ENCODE peak calls at places on chromosomes 7 and 10, in eight cellular contexts. I, L, Q, A, E, B, C and J are unnamed samples.

GRCh38 chr10:62587011-62587410 is 212.8 kb downstream of the ZNF365 start:
- DNase-seq in A (no peak), L (no peak), E (no peak), Q (no peak), B (no peak), I (no peak), C (peak; percentile 33), J (no peak)

GRCh38 chr10:4011136-4011812 is 226.3 kb upstream of the KLF6 start:
- DNase-seq in A (no peak), C (no peak), L (no peak), Q (no peak), E (no peak), I (no peak), B (no peak), J (peak; percentile 5)

GRCh38 chr10:73812662-73813061 is 1.3 kb upstream of the NDST2 start:
- DNase-seq in C (no peak), Q (no peak), B (no peak), I (no peak), L (no peak), E (no peak), A (no peak), J (no peak)

GRCh38 chr7:37942934-37943610 is 22.6 kb downstream of the EPDR1 start:
- DNase-seq in E (no peak), B (peak; percentile 47), Q (no peak), C (no peak), A (no peak), L (peak; percentile 80), I (peak; percentile 24), J (no peak)

GRCh38 chr10:110597476-110597875 is 30.0 kb downstream of the SMC3 start:
- DNase-seq in C (no peak), B (no peak), A (no peak), L (no peak), Q (no peak), E (no peak), I (no peak), J (no peak)

GRCh38 chr7:101754432-101755159 is 62.8 kb upstream of the CUX1 start:
- DNase-seq in C (peak; percentile 49), L (no peak), Q (peak; percentile 58), E (no peak), B (peak; percentile 28), A (no peak), I (no peak), J (no peak)

GRCh38 chr10:16626697-16627096 is 105.0 kb upstream of the C1QL3 start:
- DNase-seq in A (no peak), L (no peak), I (no peak), E (no peak), Q (no peak), B (no peak), C (no peak), J (no peak)

GRCh38 chr7:110095372-110096052 is 995.4 kb upstream of the LRRN3 start:
- DNase-seq in L (no peak), Q (no peak), C (no peak), I (no peak), A (no peak), B (no peak), E (no peak), J (no peak)

GRCh38 chr7:69095649-69096048 is 502.6 kb upstream of the AUTS2 start:
- DNase-seq in L (no peak), Q (no peak), E (no peak), C (no peak), B (no peak), I (no peak), A (no peak), J (no peak)

GRCh38 chr7:28955723-28956607 is 2.2 kb downstream of the TRIL start:
- DNase-seq in C (peak; percentile 66), Q (peak; percentile 53), L (peak; percentile 85), B (peak; percentile 69), E (peak; percentile 85), I (no peak), A (no peak), J (no peak)

GRCh38 chr7:115087437-115087836 is 165.5 kb downstream of the MDFIC start:
- DNase-seq in L (no peak), B (peak; percentile 36), A (no peak), I (no peak), E (no peak), Q (no peak), C (peak; percentile 79), J (no peak)

GRCh38 chr7:30912021-30912420 is 368 bp downstream of the AQP1 start:
- DNase-seq in C (no peak), A (no peak), I (no peak), Q (no peak), E (no peak), B (no peak), L (no peak), J (no peak)

GRCh38 chr7:124059375-124059774 is 26.5 kb upstream of the TMEM229A start:
- DNase-seq in A (no peak), L (no peak), B (no peak), E (no peak), Q (peak; percentile 93), C (no peak), I (no peak), J (no peak)

GRCh38 chr10:28139138-28139537 is 140.3 kb upstream of the ODAD2 start:
- DNase-seq in L (no peak), E (no peak), Q (no peak), A (no peak), B (no peak), I (no peak), C (peak; percentile 25), J (no peak)

GRCh38 chr7:93547716-93548115 is 26.8 kb downstream of the CALCR start:
- DNase-seq in A (no peak), L (no peak), Q (no peak), B (no peak), E (no peak), C (no peak), I (no peak), J (no peak)

GRCh38 chr7:2203551-2204300 is 29.0 kb downstream of the MAD1L1 start:
- DNase-seq in Q (no peak), A (no peak), E (peak; percentile 29), I (no peak), C (no peak), B (peak; percentile 71), L (no peak), J (no peak)

GRCh38 chr10:14543048-14543903 is 212.6 kb upstream of the FRMD4A start:
- DNase-seq in Q (peak; percentile 33), A (peak; percentile 55), I (no peak), C (peak; percentile 20), B (no peak), E (no peak), L (no peak), J (no peak)

GRCh38 chr7:75762350-75762917 is 9.6 kb downstream of the CCL26 start:
- DNase-seq in E (no peak), L (no peak), B (no peak), C (peak; percentile 88), I (peak; percentile 62), A (peak; percentile 51), Q (peak; percentile 67), J (no peak)

GRCh38 chr7:5420108-5420840 is 3.4 kb downstream of the TNRC18 start:
- DNase-seq in L (peak; percentile 44), B (no peak), E (no peak), Q (no peak), A (peak; percentile 48), I (no peak), C (peak; percentile 52), J (no peak)

GRCh38 chr10:14592026-14592425 is 182.7 kb downstream of the FAM107B start:
- DNase-seq in A (no peak), E (no peak), Q (no peak), B (no peak), L (no peak), C (no peak), I (no peak), J (no peak)

DNA sequence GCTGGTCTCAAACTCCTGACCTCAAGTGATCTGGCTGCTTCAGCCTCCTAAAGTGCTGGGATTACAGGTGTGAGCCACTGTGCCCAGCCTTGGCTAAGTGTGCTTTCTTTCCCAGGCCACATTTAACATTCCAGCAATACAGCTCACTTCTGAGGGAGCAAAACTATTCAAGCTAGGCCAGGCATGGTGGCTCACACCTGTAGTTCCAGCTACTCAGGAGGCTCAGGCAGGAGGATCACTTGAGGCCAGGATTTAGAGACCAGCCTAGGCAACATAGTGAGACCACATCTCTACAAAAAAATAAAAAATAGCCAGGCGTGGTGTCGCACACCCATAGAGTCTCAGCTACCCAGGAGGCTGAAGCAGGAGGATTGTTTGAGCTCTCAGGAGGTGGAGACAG is 23.3 kb upstream of the TPST1 start:
- DNase-seq in C (no peak), I (no peak), Q (no peak), E (no peak), A (no peak), B (no peak), L (no peak), J (no peak)
- H3K4me1 ChIP-seq in C (peaks cover 15% of the 10 kb centered on the region), I (no peaks in the 10 kb centered on the region), Q (no peaks in the 10 kb centered on the region), E (no peaks in the 10 kb centered on the region), A (no peaks in the 10 kb centered on the region), B (no peaks in the 10 kb centered on the region), L (no peaks in the 10 kb centered on the region), J (no peaks in the 10 kb centered on the region)

DNA sequence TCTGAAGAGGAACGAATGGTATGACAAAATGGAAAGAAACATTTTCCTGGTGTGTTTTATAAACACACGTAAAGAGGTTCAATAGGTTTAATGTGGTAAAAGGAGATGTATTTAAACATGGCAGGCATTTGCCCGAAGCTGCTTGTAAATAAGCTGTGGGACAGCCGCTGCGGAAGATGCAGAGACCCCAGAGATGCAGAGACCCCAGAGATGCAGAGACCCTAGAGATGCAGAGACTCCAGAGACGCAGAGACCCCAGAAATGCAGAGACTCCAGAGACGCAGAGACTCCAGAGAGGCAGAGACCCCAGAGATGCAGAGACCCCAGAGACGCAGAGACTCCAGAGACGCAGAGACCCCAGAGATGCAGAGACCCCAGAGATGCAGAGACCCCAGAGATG is 534.1 kb downstream of the PTPRN2 start:
- DNase-seq in A (no peak), E (no peak), I (no peak), L (no peak), B (no peak), C (no peak), Q (no peak), J (no peak)
- H3K9me3 ChIP-seq in A (no peaks in the 10 kb centered on the region), E (no peaks in the 10 kb centered on the region), I (no peaks in the 10 kb centered on the region), L (no peaks in the 10 kb centered on the region), B (no peaks in the 10 kb centered on the region), C (no peaks in the 10 kb centered on the region), Q (no peaks in the 10 kb centered on the region), J (peaks cover 31% of the 10 kb centered on the region)

DNA sequence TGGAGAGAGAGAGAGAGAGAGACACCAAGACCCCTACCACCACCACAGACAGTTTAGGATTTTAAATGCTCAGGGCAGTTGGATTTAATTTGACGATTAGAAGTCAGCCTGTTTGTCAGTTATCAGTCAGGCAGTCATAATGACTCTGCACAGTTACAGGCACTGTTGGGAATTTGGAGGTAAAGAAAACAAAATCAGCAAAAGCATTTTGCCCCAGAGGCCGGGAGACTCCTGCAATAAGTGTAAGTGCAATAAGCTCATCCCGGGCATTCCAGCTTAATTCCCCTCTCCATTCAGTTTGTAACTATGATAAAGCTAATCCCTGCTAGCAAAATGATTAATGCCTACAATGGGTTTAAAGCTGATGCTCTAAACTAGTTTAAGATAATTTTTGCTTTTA is 13.5 kb downstream of the SEMA3C start:
- DNase-seq in B (no peak), C (no peak), I (no peak), A (no peak), E (no peak), L (no peak), Q (no peak), J (no peak)
- H3K4me3 ChIP-seq in B (no peak overlapping the region), C (no peak overlapping the region), I (no peak overlapping the region), A (no peak overlapping the region), E (no peak overlapping the region), L (no peak overlapping the region), Q (no peak overlapping the region), J (no peak overlapping the region)

DNA sequence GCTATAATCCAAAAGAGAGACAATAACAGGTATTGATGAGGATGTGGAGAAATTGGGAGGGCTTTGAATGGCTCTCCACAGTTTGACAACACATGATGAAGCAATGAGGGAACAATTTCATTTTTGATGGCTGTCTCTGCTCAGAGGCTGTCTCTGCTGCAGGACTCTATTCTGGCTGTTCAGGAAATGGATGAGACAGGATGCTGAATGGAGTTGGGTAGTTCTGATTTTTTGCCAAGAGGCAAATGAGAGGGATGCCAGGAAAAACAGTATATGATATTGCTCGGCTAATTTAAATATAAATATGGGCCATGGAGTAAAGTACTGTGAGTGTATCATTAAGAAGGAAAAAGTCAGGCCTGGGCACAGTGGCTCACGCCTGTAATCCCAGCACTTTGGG is 16.8 kb downstream of the APBB1IP start:
- DNase-seq in B (no peak), E (no peak), Q (no peak), I (no peak), A (no peak), C (no peak), L (no peak), J (no peak)
- H3K4me1 ChIP-seq in B (no peaks in the 10 kb centered on the region), E (no peaks in the 10 kb centered on the region), Q (peaks cover 11% of the 10 kb centered on the region), I (no peaks in the 10 kb centered on the region), A (peaks cover 77% of the 10 kb centered on the region), C (peaks cover 7% of the 10 kb centered on the region), L (no peaks in the 10 kb centered on the region), J (no peaks in the 10 kb centered on the region)